ENCODE peak calls at places on chromosome 22, in four cellular contexts. X is tibial nerve, C is fibroblast of lung, S is AG10803. A is an unnamed sample.
A peak's percentile ranks its signal among the peaks of the same experiment; 100 is the strongest.

GRCh38 chr22:26235792-26236191 is 66.5 kb downstream of the SEZ6L start:
- DNase-seq in C (no peak), X (no peak), S (no peak), A (no peak)

GRCh38 chr22:17773606-17774205 is 563 bp downstream of the BID start:
- DNase-seq in X (no peak), S (no peak), C (no peak), A (peak; percentile 24)

GRCh38 chr22:19741053-19741452 is 17.7 kb downstream of the GP1BB start:
- DNase-seq in X (no peak), C (no peak), S (no peak), A (no peak)

GRCh38 chr22:40638261-40638660 is 1.7 kb upstream of the MRTFA start:
- DNase-seq in S (no peak), X (no peak), C (no peak), A (no peak)

GRCh38 chr22:29912605-29913398 is 29.8 kb downstream of the MTMR3 start:
- DNase-seq in C (peak; percentile 92), X (no peak), S (peak; percentile 89), A (peak; percentile 89)

GRCh38 chr22:33811686-33812085 is 108.6 kb downstream of the LARGE1 start:
- DNase-seq in X (peak; percentile 36), C (peak; percentile 79), S (peak; percentile 80), A (peak; percentile 62)

GRCh38 chr22:37560682-37561208 is 465 bp downstream of the CDC42EP1 start:
- DNase-seq in S (peak; percentile 66), C (peak; percentile 42), X (no peak), A (peak; percentile 78)

GRCh38 chr22:19037282-19038163 is 84.7 kb downstream of the DGCR2 start:
- DNase-seq in S (no peak), C (no peak), X (no peak), A (no peak)

GRCh38 chr22:26172389-26172990 is 3.2 kb downstream of the SEZ6L start:
- DNase-seq in C (peak; percentile 1), S (peak; percentile 22), X (no peak), A (peak; percentile 27)

GRCh38 chr22:27239520-27239919 is 562.0 kb downstream of the MN1 start:
- DNase-seq in X (no peak), C (no peak), S (no peak), A (no peak)

GRCh38 chr22:49747705-49748104 is 80.0 kb downstream of the BRD1 start:
- DNase-seq in C (no peak), S (no peak), X (no peak), A (no peak)

GRCh38 chr22:36986242-36986821 is 32.9 kb downstream of the TST start:
- DNase-seq in C (peak; percentile 18), S (no peak), X (no peak), A (peak; percentile 42)

GRCh38 chr22:43889366-43890253 is 2.2 kb downstream of the PNPLA5 start:
- DNase-seq in X (no peak), C (peak; percentile 40), S (peak; percentile 42), A (peak; percentile 25)

GRCh38 chr22:37243402-37244113 is 511 bp downstream of the RAC2 start:
- DNase-seq in S (no peak), X (no peak), C (no peak), A (no peak)

GRCh38 chr22:24390576-24390975 is 36.8 kb upstream of the ADORA2A start:
- DNase-seq in X (peak; percentile 42), C (no peak), S (peak; percentile 70), A (peak; percentile 83)

GRCh38 chr22:36589856-36590255 is 60.9 kb upstream of the EIF3D start:
- DNase-seq in C (no peak), S (no peak), X (no peak), A (no peak)

GRCh38 chr22:24424001-24424900 is 3.1 kb upstream of the ADORA2A start:
- DNase-seq in C (no peak), S (no peak), X (no peak), A (no peak)

GRCh38 chr22:18076060-18076497 is 1.7 kb upstream of the PEX26 start:
- DNase-seq in X (peak; percentile 94), S (peak; percentile 91), C (peak; percentile 94), A (peak; percentile 94)

GRCh38 chr22:24432059-24432853 is 4.9 kb downstream of the ADORA2A start:
- DNase-seq in S (peak; percentile 32), X (no peak), C (peak; percentile 37), A (peak; percentile 85)

GRCh38 chr22:37566329-37566837 is 6.1 kb downstream of the CDC42EP1 start:
- DNase-seq in C (no peak), S (no peak), X (no peak), A (no peak)

GRCh38 chr22:29310863-29311339 is 4.5 kb downstream of the GAS2L1 start:
- DNase-seq in X (peak; percentile 98), S (peak; percentile 98), C (peak; percentile 97), A (peak; percentile 99)

GRCh38 chr22:47654922-47655451 is 892.5 kb downstream of the TBC1D22A start:
- DNase-seq in S (no peak), X (no peak), C (no peak), A (no peak)

GRCh38 chr22:17952273-17952801 is 72.0 kb downstream of the MICAL3 start:
- DNase-seq in C (no peak), S (no peak), X (no peak), A (no peak)

GRCh38 chr22:16949561-16949960 is 58.5 kb downstream of the GAB4 start:
- DNase-seq in S (no peak), X (no peak), C (no peak), A (no peak)

GRCh38 chr22:28395920-28396447 is 283.7 kb downstream of the TTC28 start:
- DNase-seq in S (peak; percentile 29), X (no peak), C (peak; percentile 48), A (peak; percentile 48)

GRCh38 chr22:30340911-30341685 is 14.4 kb upstream of the TBC1D10A start:
- DNase-seq in C (no peak), X (no peak), S (no peak), A (no peak)

GRCh38 chr22:26579331-26579886 is 10.5 kb downstream of the TPST2 start:
- DNase-seq in S (no peak), X (no peak), C (no peak), A (no peak)

GRCh38 chr22:27778299-27779090 is 23.1 kb downstream of the MN1 start:
- DNase-seq in S (peak; percentile 46), C (no peak), X (peak; percentile 38), A (peak; percentile 40)

GRCh38 chr22:42343136-42343484 is 72.7 kb upstream of the TCF20 start:
- DNase-seq in C (no peak), X (no peak), S (no peak), A (no peak)
- H3K4me3 ChIP-seq in C (peak overlapping the region; percentile 32), X (peak overlapping the region; percentile 34), S (peak overlapping the region; percentile 49), A (peak overlapping the region; percentile 25)

GRCh38 chr22:39530692-39531331 is 1.7 kb downstream of the RPS19BP1 start:
- DNase-seq in S (peak; percentile 44), C (peak; percentile 54), X (no peak), A (peak; percentile 67)
- TF ChIP-seq CTCF in S (peak; percentile 44), C (peak; percentile 22), X (no peak), A (peak; percentile 22)

GRCh38 chr22:45877651-45878050 is 99.3 kb downstream of the WNT7B start:
- DNase-seq in C (no peak), S (no peak), X (no peak), A (no peak)

GRCh38 chr22:45878901-45879551 is 97.9 kb downstream of the WNT7B start:
- DNase-seq in X (no peak), C (no peak), S (no peak), A (no peak)

GRCh38 chr22:45877036-45877380 is 100.0 kb downstream of the WNT7B start:
- DNase-seq in S (no peak), C (no peak), X (no peak), A (no peak)

GRCh38 chr22:45879552-45879949 is 97.4 kb downstream of the WNT7B start:
- DNase-seq in C (no peak), X (no peak), S (no peak), A (no peak)

DNA sequence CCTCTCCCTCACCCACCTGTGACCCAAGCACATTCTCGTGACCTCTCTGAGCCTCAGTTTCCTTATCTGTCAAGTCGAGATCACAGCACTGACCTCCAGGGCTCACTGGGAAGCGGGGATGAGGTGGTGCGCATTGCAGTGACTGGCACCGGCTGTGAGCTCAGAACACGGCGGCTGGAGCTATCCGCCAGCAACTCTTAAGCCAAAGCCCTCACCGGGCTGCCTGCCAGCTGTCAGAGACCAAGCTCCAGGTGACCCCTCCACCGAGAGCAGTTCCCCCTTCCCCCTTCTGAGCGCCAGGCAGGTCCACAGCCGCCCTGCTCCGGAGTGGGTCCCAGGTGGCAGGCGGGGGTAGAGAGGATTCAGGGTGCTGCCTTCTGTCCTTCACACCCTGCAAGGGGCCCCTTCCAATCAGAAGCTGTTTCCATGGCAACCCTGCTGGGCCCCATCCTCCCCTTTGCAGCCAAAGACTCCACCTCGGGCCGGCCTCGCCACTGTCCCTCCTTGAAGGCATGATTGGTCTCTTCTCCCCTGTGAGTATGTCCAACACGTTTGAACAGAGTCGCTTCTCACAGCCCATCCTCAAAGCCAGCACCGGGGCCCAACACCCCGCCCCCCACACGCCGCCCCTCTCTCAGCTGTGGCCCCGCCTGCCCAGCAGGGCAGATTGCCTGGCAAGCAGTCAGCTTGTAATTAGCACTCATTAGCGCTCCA is 98.8 kb downstream of the WNT7B start:
- DNase-seq in X (no peak), S (no peak), C (no peak), A (no peak)
- H3K4me3 ChIP-seq in X (no peak overlapping the region), S (no peak overlapping the region), C (no peak overlapping the region), A (no peak overlapping the region)

GRCh38 chr22:22942511-22943329 is 55.1 kb downstream of the IGLL5 start:
- DNase-seq in S (peak; percentile 49), C (peak; percentile 56), X (peak; percentile 39), A (peak; percentile 62)
- TF ChIP-seq CTCF in S (peak; percentile 79), C (peak; percentile 37), X (peak; percentile 32), A (peak; percentile 78)

GRCh38 chr22:20858615-20859416 is at the start of the genes PI4KA and SNAP29:
- DNase-seq in C (peak; percentile 98), S (peak; percentile 99), X (peak; percentile 99), A (peak; percentile 98)

GRCh38 chr22:20857838-20858614 is 585 bp downstream of the PI4KA start:
- DNase-seq in X (peak; percentile 57), S (peak; percentile 76), C (peak; percentile 84), A (peak; percentile 90)

GRCh38 chr22:20857247-20857643 is 1.4 kb downstream of the PI4KA start:
- DNase-seq in C (no peak), S (no peak), X (no peak), A (no peak)

GRCh38 chr22:20862540-20862939 is 3.7 kb downstream of the SNAP29 start:
- DNase-seq in S (no peak), C (no peak), X (no peak), A (no peak)

DNA sequence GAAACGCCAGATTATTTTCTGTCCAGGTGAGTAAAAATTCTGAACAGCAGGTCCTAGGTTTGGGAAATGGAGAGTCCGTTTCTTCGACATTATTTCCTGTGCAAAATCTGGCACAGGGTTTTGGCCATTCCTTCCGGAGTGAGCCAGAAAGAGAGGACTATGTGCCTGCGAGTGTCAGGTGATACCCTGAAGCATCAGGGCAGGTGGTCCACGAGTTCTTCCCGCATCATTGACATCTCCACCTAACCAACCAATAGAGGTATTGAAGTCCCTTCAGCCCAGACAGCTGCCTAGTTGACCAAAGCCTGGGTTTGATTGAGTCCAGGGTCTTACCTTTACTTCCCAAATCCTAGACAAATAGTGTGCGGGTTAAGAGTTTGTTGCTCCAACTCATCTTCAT is 808 bp downstream of the SNAP29 start:
- DNase-seq in C (no peak), X (no peak), S (no peak), A (no peak)
- H3K4me3 ChIP-seq in C (peak overlapping the region; percentile 91), X (peak overlapping the region; percentile 90), S (peak overlapping the region; percentile 85), A (peak overlapping the region; percentile 82)

A was measured in cardiac fibroblast.